ENCODE peak calls at places on chromosomes 6 and 20, in eight cellular contexts. W is spleen, X is adrenal gland, Q is HCT116, E is neuronal stem cell, V is heart left ventricle, S is neural progenitor cell, J is left lung. D is an unnamed sample. For H3K27me3 and H3K4me1, the result is how much of the 10 kb centered on the place peaks cover.

GRCh38 chr20:22584922-22585785 is 782 bp upstream of the FOXA2 start:
- DNase-seq in W (no peak), X (no peak), Q (no peak), E (no peak), V (no peak), S (peak), J (no peak), D (peak)

GRCh38 chr20:45323731-45324130 is 15.6 kb upstream of the MATN4 start:
- DNase-seq in W (no peak), X (no peak), Q (no peak), E (no peak), V (no peak), S (no peak), J (no peak), D (no peak)

GRCh38 chr6:89509719-89510339 is 76.9 kb downstream of the ANKRD6 start:
- DNase-seq in W (no peak), X (no peak), Q (no peak), E (no peak), V (peak), S (no peak), J (no peak), D (no peak)

GRCh38 chr6:27617046-27617687 is 144.3 kb upstream of the ZNF184 start:
- DNase-seq in W (no peak), X (no peak), Q (no peak), E (no peak), V (no peak), S (peak), J (no peak), D (no peak)

GRCh38 chr6:158042245-158042798 is 60.7 kb downstream of the SYNJ2 start:
- DNase-seq in W (no peak), X (peak), Q (peak), E (no peak), V (peak), S (no peak), J (no peak), D (peak)

GRCh38 chr6:158266131-158266530 is 46.1 kb upstream of the TULP4 start:
- DNase-seq in W (no peak), X (no peak), Q (no peak), E (no peak), V (no peak), S (no peak), J (no peak), D (no peak)

GRCh38 chr20:41352666-41353065 is 12.0 kb downstream of the LPIN3 start:
- DNase-seq in W (no peak), X (no peak), Q (no peak), E (no peak), V (no peak), S (no peak), J (no peak), D (no peak)

GRCh38 chr6:56096946-56097345 is 150.4 kb downstream of the COL21A1 start:
- DNase-seq in W (no peak), X (no peak), Q (no peak), E (no peak), V (no peak), S (no peak), J (no peak), D (no peak)

GRCh38 chr6:146876271-146877151 is 277.7 kb downstream of the ADGB start:
- DNase-seq in W (no peak), X (peak), Q (no peak), E (no peak), V (no peak), S (no peak), J (no peak), D (no peak)

GRCh38 chr20:20628314-20628713 is 84.1 kb downstream of the RALGAPA2 start:
- DNase-seq in W (no peak), X (no peak), Q (no peak), E (no peak), V (no peak), S (no peak), J (peak), D (peak)

DNA sequence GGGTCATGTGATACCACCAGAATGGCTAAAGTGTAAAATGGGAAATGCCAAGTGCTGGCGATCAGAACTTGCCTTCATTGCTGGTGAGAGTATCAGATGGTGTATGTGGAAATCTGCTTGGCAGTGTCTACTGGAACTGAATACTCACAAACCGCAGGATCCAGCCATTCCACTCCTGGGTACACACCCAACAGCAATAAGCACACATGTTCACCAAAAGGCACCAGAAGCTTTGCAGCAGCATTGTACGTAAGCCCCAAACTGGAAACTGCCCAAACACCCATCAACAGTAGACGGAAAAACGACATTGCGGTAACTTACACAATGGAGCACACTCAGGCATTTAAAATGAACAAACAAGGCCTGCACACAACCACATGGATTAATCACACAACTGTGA is 37.4 kb upstream of the BPIFA2 start:
- DNase-seq in W (no peak), X (no peak), Q (no peak), E (no peak), V (no peak), S (no peak), J (peak), D (no peak)
- H3K27me3 ChIP-seq in W (under half), X (under half), Q (under half), E (under half), V (under half), S (under half), J (under half), D (under half)

DNA sequence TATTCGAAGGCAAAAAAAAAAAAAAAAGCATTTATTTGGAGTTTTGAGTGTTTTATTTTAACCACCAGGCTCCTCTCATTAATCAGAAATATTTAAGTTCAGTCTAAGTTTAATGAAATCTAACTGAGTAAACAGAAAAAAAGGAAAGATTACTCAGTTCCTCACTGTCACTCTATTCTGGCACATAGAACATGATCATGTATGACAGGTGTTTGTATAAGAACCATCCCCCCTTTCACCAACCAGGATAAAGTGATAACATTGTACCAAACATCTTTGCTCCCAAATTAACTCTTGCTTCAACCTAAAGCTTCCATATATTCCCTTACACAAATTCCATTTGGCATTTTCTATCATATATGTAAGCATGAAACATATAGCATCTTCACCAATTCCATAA is 176.2 kb upstream of the HSF2 start:
- DNase-seq in W (no peak), X (no peak), Q (no peak), E (no peak), V (no peak), S (no peak), J (no peak), D (no peak)
- H3K4me1 ChIP-seq in W (under half), X (under half), Q (under half), E (under half), V (under half), S (under half), J (under half), D (under half)

GRCh38 chr6:41409489-41409888 is 74.1 kb downstream of the NCR2 start:
- DNase-seq in W (no peak), X (no peak), Q (no peak), E (no peak), V (no peak), S (no peak), J (no peak), D (no peak)

GRCh38 chr6:41408982-41409381 is 73.6 kb downstream of the NCR2 start:
- DNase-seq in W (no peak), X (no peak), Q (no peak), E (no peak), V (no peak), S (peak), J (no peak), D (no peak)

GRCh38 chr6:41408576-41408975 is 73.2 kb downstream of the NCR2 start:
- DNase-seq in W (no peak), X (no peak), Q (no peak), E (no peak), V (no peak), S (peak), J (no peak), D (no peak)

GRCh38 chr6:41413250-41413649 is 77.8 kb downstream of the NCR2 start:
- DNase-seq in W (no peak), X (no peak), Q (no peak), E (no peak), V (no peak), S (peak), J (no peak), D (no peak)

DNA sequence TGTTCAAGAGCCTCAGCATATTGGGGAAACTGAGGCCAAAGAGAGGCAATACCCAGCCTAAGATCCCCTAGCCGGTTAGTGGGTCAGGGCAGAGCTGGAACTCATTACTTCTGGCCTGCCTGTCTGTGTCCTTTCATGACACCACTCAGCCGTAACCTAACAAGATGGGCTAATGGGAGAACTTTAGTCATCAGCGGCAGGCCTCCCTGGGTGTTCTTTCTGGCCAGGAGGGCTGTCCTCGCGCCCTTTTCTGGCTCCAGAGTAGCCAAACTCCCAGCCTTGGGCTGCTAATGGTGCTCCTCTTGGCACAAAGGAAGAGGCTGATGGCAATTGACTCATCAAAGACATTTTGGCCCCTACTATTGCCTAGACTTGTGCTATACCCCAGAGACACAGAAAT is 76.6 kb downstream of the NCR2 start:
- DNase-seq in W (no peak), X (no peak), Q (no peak), E (no peak), V (no peak), S (no peak), J (no peak), D (no peak)
- H3K27me3 ChIP-seq in W (under half), X (under half), Q (under half), E (half or more), V (under half), S (half or more), J (half or more), D (under half)

GRCh38 chr6:44045672-44046015 is 81.6 kb downstream of the MRPL14 start:
- DNase-seq in W (no peak), X (no peak), Q (no peak), E (no peak), V (peak), S (no peak), J (peak), D (no peak)
- H3K4me1 ChIP-seq in W (under half), X (under half), Q (half or more), E (under half), V (under half), S (under half), J (under half), D (under half)

GRCh38 chr6:43978473-43979360 is 148.5 kb downstream of the MRPL14 start:
- DNase-seq in W (no peak), X (peak), Q (no peak), E (no peak), V (no peak), S (no peak), J (no peak), D (no peak)
- H3K27me3 ChIP-seq in W (under half), X (under half), Q (under half), E (half or more), V (under half), S (under half), J (under half), D (under half)

DNA sequence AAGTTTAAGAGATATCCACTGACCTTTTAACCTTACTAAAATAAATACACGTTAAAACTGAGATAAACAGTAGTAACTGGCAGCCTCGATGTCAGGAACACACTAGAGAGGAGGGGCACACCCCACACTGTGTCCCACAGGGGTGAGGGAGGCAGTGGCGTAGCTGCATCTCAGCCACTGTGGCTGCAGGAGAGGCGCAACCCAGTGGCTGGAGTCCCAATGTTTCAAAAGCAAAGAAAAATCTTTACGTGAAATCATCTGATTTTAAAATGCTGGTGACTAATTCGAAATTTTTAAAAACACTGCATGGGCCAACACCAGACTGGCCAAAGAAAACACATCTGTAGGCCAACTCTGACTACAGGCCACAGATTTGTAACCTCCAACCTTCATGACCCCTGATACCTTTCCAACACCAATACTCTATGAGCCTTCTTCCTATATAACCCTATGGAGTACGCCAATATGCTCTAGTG is 54.7 kb downstream of the TRAM2 start:
- DNase-seq in W (no peak), X (peak), Q (no peak), E (no peak), V (no peak), S (no peak), J (no peak), D (no peak)
- H3K4me1 ChIP-seq in W (under half), X (under half), Q (under half), E (under half), V (half or more), S (under half), J (under half), D (under half)

D was measured in upper lobe of right lung.